ENCODE peak calls at places on chromosome 16, in five cellular contexts. B is stimulated activated CD4-positive, alpha-beta T cell treated with anti-CD3 and anti-CD28 coated beads, TNF-alpha, amount 100 ng/mL, for 1 hour; V is amniotic stem cell; X is activated CD8-positive, alpha-beta T cell treated with anti-CD3 and anti-CD28 coated beads for 36 hours; I is left colon. A is an unnamed sample.
A peak's percentile ranks its signal among the peaks of the same experiment; 100 is the strongest.

GRCh38 chr16:56643080-56643778 is 4.8 kb downstream of the MT1A start:
- DNase-seq in B (peak; percentile 59), V (no peak), X (peak; percentile 91), I (peak; percentile 91), A (no peak)

GRCh38 chr16:53129281-53130192 is 74.7 kb downstream of the CHD9 start:
- DNase-seq in B (no peak), V (peak; percentile 21), X (no peak), I (peak; percentile 21), A (no peak)

GRCh38 chr16:2827481-2827790 is 2.7 kb upstream of the ZG16B start:
- DNase-seq in B (no peak), V (no peak), X (no peak), I (no peak), A (no peak)

GRCh38 chr16:64791756-64792155 is 330.1 kb downstream of the CDH11 start:
- DNase-seq in B (no peak), V (peak; percentile 2), X (no peak), I (no peak), A (no peak)

GRCh38 chr16:68902376-68903345 is 59.3 kb downstream of the TANGO6 start:
- DNase-seq in B (no peak), V (peak; percentile 21), X (peak; percentile 24), I (peak; percentile 35), A (peak; percentile 69)

GRCh38 chr16:73329363-73330306 is 281.7 kb upstream of the ZFHX3 start:
- DNase-seq in B (no peak), V (no peak), X (no peak), I (peak; percentile 7), A (peak; percentile 47)

GRCh38 chr16:30351586-30352419 is 3.3 kb downstream of the CD2BP2 start:
- DNase-seq in B (no peak), V (peak; percentile 33), X (no peak), I (no peak), A (no peak)

GRCh38 chr16:1527836-1528811 is 5.3 kb upstream of the TMEM204 start:
- DNase-seq in B (no peak), V (no peak), X (no peak), I (no peak), A (no peak)

GRCh38 chr16:58937661-58938060 is 203.5 kb upstream of the GOT2 start:
- DNase-seq in B (no peak), V (no peak), X (no peak), I (no peak), A (no peak)

GRCh38 chr16:77869997-77870813 is 81.8 kb downstream of the VAT1L start:
- DNase-seq in B (no peak), V (no peak), X (no peak), I (peak; percentile 51), A (no peak)

GRCh38 chr16:5509794-5510193 is 412.2 kb upstream of the EEF2KMT start:
- DNase-seq in B (no peak), V (no peak), X (no peak), I (peak; percentile 89), A (no peak)

GRCh38 chr16:15827709-15828343 is 29.0 kb downstream of the MYH11 start:
- DNase-seq in B (no peak), V (no peak), X (no peak), I (no peak), A (no peak)

GRCh38 chr16:49750341-49751011 is 105.4 kb downstream of the ZNF423 start:
- DNase-seq in B (no peak), V (no peak), X (no peak), I (no peak), A (peak; percentile 74)

GRCh38 chr16:85798901-85799496 is 345 bp downstream of the EMC8 start:
- DNase-seq in B (no peak), V (no peak), X (peak; percentile 58), I (peak; percentile 47), A (no peak)

GRCh38 chr16:28981517-28981916 is 3.3 kb upstream of the LAT start:
- DNase-seq in B (peak; percentile 34), V (no peak), X (peak; percentile 73), I (no peak), A (no peak)

GRCh38 chr16:67246081-67246944 is 968 bp downstream of the FHOD1 start:
- DNase-seq in B (no peak), V (peak; percentile 49), X (peak; percentile 81), I (peak; percentile 95), A (peak; percentile 96)

GRCh38 chr16:69481901-69482341 is 57.5 kb downstream of the CYB5B start:
- DNase-seq in B (no peak), V (no peak), X (no peak), I (peak; percentile 29), A (no peak)

GRCh38 chr16:75541236-75541635 is 5.3 kb upstream of the CHST5 start:
- DNase-seq in B (no peak), V (no peak), X (no peak), I (peak; percentile 67), A (no peak)

GRCh38 chr16:508884-509736 is 18.4 kb upstream of the CAPN15 start:
- DNase-seq in B (no peak), V (no peak), X (no peak), I (peak; percentile 30), A (no peak)

GRCh38 chr16:69535123-69536050 is 30.4 kb upstream of the NFAT5 start:
- DNase-seq in B (no peak), V (no peak), X (no peak), I (no peak), A (no peak)

GRCh38 chr16:54370653-54371052 is 84.1 kb upstream of the IRX3 start:
- DNase-seq in B (no peak), V (no peak), X (peak; percentile 7), I (no peak), A (peak; percentile 80)

GRCh38 chr16:55567382-55567781 is 898 bp downstream of the CAPNS2 start:
- DNase-seq in B (no peak), V (no peak), X (no peak), I (no peak), A (no peak)

GRCh38 chr16:31094424-31095120 is at the start of gene VKORC1:
- DNase-seq in B (peak; percentile 70), V (peak; percentile 99), X (peak; percentile 96), I (peak; percentile 94), A (peak; percentile 94)

GRCh38 chr16:29852654-29853053 is 10.4 kb downstream of the CDIPT start:
- DNase-seq in B (no peak), V (no peak), X (no peak), I (no peak), A (no peak)